ENCODE peak calls at places on chromosome 7, in six cellular contexts. E is fibroblast of the aortic adventitia, L is colonic mucosa, U is choroid plexus epithelial cell, J is tibial artery, D is heart left ventricle. W is an unnamed sample.

GRCh38 chr7:33986951-33987948 is 81.9 kb downstream of the BMPER start:
- DNase-seq in U (peak), L (no peak), E (peak), D (no peak), J (peak), W (no peak)

GRCh38 chr7:116259156-116259555 is 48.8 kb downstream of the TES start:
- DNase-seq in D (no peak), U (peak), E (peak), L (no peak), J (no peak), W (no peak)

GRCh38 chr7:142807855-142808460 is 37.2 kb downstream of the PRSS2 start:
- DNase-seq in L (no peak), J (no peak), U (peak), D (no peak), E (peak), W (no peak)

GRCh38 chr7:100053201-100053600 is 3.6 kb downstream of the ZSCAN21 start:
- DNase-seq in E (peak), L (peak), D (no peak), U (peak), J (no peak), W (no peak)

GRCh38 chr7:70554646-70555045 is 577.3 kb upstream of the GALNT17 start:
- DNase-seq in J (no peak), U (no peak), L (no peak), E (no peak), D (no peak), W (no peak)

GRCh38 chr7:158975526-158976467 is 119.4 kb downstream of the DYNC2I1 start:
- DNase-seq in D (no peak), E (no peak), J (no peak), L (no peak), U (no peak), W (no peak)

GRCh38 chr7:121634356-121634755 is 238.2 kb upstream of the FAM3C start:
- DNase-seq in D (no peak), L (no peak), J (no peak), E (no peak), U (no peak), W (no peak)

GRCh38 chr7:79598351-79598750 is 144.9 kb upstream of the MAGI2 start:
- DNase-seq in U (no peak), L (no peak), D (no peak), J (no peak), E (no peak), W (no peak)

GRCh38 chr7:157874208-157874816 is 537.5 kb downstream of the DNAJB6 start:
- DNase-seq in D (no peak), U (no peak), E (no peak), J (no peak), L (no peak), W (peak)

GRCh38 chr7:154913645-154914579 is 89.0 kb downstream of the PAXIP1 start:
- DNase-seq in J (peak), L (peak), U (peak), D (peak), E (peak), W (peak)

GRCh38 chr7:21106296-21106732 is 319.6 kb upstream of the SP8 start:
- DNase-seq in J (no peak), E (no peak), D (no peak), L (peak), U (no peak), W (no peak)

GRCh38 chr7:337567-337951 is 47.6 kb downstream of the FOXL3 start:
- DNase-seq in L (no peak), E (no peak), U (no peak), J (no peak), D (no peak), W (peak)

GRCh38 chr7:94252971-94253370 is 141.7 kb upstream of the COL1A2 start:
- DNase-seq in D (no peak), E (no peak), U (no peak), J (no peak), L (no peak), W (no peak)

GRCh38 chr7:76267835-76268183 is 34.7 kb upstream of the HSPB1 start:
- DNase-seq in U (no peak), E (no peak), D (no peak), J (no peak), L (no peak), W (no peak)

GRCh38 chr7:97015787-97016391 is 8.7 kb downstream of the DLX5 start:
- DNase-seq in J (no peak), U (no peak), E (no peak), L (no peak), D (no peak), W (no peak)

GRCh38 chr7:4282434-4283223 is 399.5 kb upstream of the FOXK1 start:
- DNase-seq in U (no peak), D (no peak), L (no peak), J (no peak), E (no peak), W (peak)

GRCh38 chr7:41732279-41733062 is 29.6 kb upstream of the INHBA start:
- DNase-seq in J (no peak), U (peak), D (no peak), L (no peak), E (peak), W (no peak)

GRCh38 chr7:155143381-155143780 is 73.3 kb downstream of the HTR5A start:
- DNase-seq in U (no peak), D (no peak), L (no peak), E (no peak), J (no peak), W (no peak)

GRCh38 chr7:57211428-57212100 is 79.3 kb upstream of the ZNF479 start:
- DNase-seq in E (no peak), J (no peak), U (no peak), D (no peak), L (no peak), W (no peak)

GRCh38 chr7:134482858-134483257 is 24.0 kb upstream of the AKR1B1 start:
- DNase-seq in E (no peak), U (no peak), L (no peak), D (no peak), J (no peak), W (no peak)

GRCh38 chr7:28481131-28481926 is 69.0 kb downstream of the CREB5 start:
- DNase-seq in E (peak), D (no peak), J (no peak), L (no peak), U (peak), W (no peak)

GRCh38 chr7:112103246-112103645 is 103.0 kb downstream of the DOCK4 start:
- DNase-seq in E (no peak), U (peak), J (no peak), L (peak), D (no peak), W (no peak)

GRCh38 chr7:15459018-15459621 is 102.7 kb downstream of the AGMO start:
- DNase-seq in L (no peak), J (no peak), U (peak), E (peak), D (peak), W (no peak)

GRCh38 chr7:143381427-143382125 is 431 bp downstream of the ZYX start:
- DNase-seq in U (peak), L (peak), J (peak), E (peak), D (peak), W (peak)

GRCh38 chr7:138243430-138243829 is 167.2 kb downstream of the AKR1D1 start:
- DNase-seq in D (no peak), U (peak), E (no peak), L (no peak), J (no peak), W (no peak)

GRCh38 chr7:11343818-11344413 is 370.2 kb downstream of the PHF14 start:
- DNase-seq in L (no peak), J (no peak), D (no peak), U (peak), E (peak), W (no peak)

GRCh38 chr7:24576171-24577052 is 3.2 kb downstream of the PALS2 start:
- DNase-seq in U (peak), L (peak), E (peak), J (no peak), D (no peak), W (no peak)

GRCh38 chr7:46603780-46604725 is 683.0 kb upstream of the IGFBP3 start:
- DNase-seq in D (peak), E (peak), J (peak), U (peak), L (peak), W (no peak)

GRCh38 chr7:1935176-1936005 is 265.3 kb downstream of the ELFN1 start:
- DNase-seq in U (no peak), D (no peak), L (no peak), J (no peak), E (no peak), W (no peak)

GRCh38 chr7:46811529-46811928 is 770.4 kb downstream of the TNS3 start:
- DNase-seq in D (peak), E (peak), J (peak), U (peak), L (peak), W (no peak)

GRCh38 chr7:45359781-45360180 is 202.2 kb downstream of the RAMP3 start:
- DNase-seq in D (no peak), L (no peak), U (no peak), J (no peak), E (no peak), W (no peak)

GRCh38 chr7:37915438-37915837 is 1.2 kb downstream of the SFRP4 start:
- DNase-seq in J (no peak), D (peak), E (peak), U (no peak), L (no peak), W (no peak)

GRCh38 chr7:6148724-6149360 is 117.7 kb downstream of the ANKRD61 start:
- DNase-seq in J (no peak), L (no peak), D (no peak), E (no peak), U (no peak), W (peak)

GRCh38 chr7:135964254-135964653 is 12.9 kb downstream of the MTPN start:
- DNase-seq in D (no peak), E (peak), J (no peak), L (no peak), U (no peak), W (no peak)

GRCh38 chr7:108239501-108240225 is 109.5 kb upstream of the LAMB4 start:
- DNase-seq in D (no peak), J (no peak), E (no peak), U (no peak), L (no peak), W (no peak)

GRCh38 chr7:116570306-116570705 is 45.5 kb downstream of the CAV1 start:
- DNase-seq in D (no peak), J (no peak), L (no peak), E (no peak), U (no peak), W (no peak)

GRCh38 chr7:22356010-22356854 is 722 bp downstream of the RAPGEF5 start:
- DNase-seq in L (peak), D (no peak), J (no peak), U (no peak), E (no peak), W (no peak)

GRCh38 chr7:4173615-4174014 is 508.5 kb upstream of the FOXK1 start:
- DNase-seq in L (no peak), J (no peak), U (no peak), E (no peak), D (no peak), W (peak)

GRCh38 chr7:92461027-92462003 is 14.0 kb downstream of the GATAD1 start:
- DNase-seq in D (no peak), L (peak), U (peak), J (no peak), E (peak), W (no peak)
- TF ChIP-seq CTCF in D (peak), L (peak), U (peak), J (peak), E (peak), W (peak)

DNA sequence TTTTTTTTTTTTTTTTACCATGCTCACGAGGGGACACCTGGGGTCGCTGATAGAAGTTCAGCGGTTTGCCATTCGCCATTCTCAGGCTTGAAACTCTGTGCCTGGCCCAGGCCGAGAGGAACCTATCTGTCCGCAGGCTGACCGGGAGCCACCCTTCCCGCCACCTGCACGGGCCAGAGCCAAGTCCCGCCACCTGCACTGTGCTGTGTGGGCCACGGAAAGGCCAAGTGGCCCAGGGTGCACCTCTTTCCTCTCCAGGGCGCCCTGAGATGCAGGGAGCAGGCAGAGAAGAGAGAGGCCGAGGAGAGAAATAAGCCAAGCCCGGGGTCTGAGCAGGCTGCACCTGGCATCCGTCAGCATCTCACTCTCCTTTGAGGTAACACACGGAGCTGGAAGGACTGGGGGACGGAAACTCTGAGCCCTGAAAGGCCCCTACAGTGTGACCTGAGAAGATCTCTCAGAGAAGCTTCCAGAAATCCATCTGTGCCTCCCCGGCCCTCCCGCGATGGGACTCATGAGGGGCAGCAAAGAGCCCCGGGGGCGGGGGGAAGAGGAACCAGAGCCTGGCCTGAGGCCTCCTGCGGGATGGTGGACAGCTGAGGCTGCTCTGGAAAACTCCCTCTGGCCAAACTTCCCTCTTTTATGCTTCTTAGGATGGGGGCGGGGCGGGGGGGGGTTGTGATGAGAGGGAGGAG is 46.6 kb downstream of the PRKAG2 start:
- DNase-seq in D (no peak), E (no peak), J (no peak), L (no peak), U (no peak), W (peak)
- TF ChIP-seq CTCF in D (no peak), E (no peak), J (no peak), L (no peak), U (no peak), W (no peak)

GRCh38 chr7:148687555-148687954 is 11.1 kb upstream of the CUL1 start:
- DNase-seq in U (peak), J (no peak), L (no peak), E (peak), D (no peak), W (no peak)

GRCh38 chr7:148684289-148684688 is 14.4 kb upstream of the CUL1 start:
- DNase-seq in U (no peak), D (no peak), E (no peak), J (no peak), L (no peak), W (no peak)

GRCh38 chr7:148676291-148676690 is 22.4 kb upstream of the CUL1 start:
- DNase-seq in J (no peak), L (no peak), E (no peak), U (no peak), D (no peak), W (no peak)

GRCh38 chr7:148686312-148686937 is 12.3 kb upstream of the CUL1 start:
- DNase-seq in U (no peak), D (no peak), J (no peak), L (no peak), E (no peak), W (no peak)

DNA sequence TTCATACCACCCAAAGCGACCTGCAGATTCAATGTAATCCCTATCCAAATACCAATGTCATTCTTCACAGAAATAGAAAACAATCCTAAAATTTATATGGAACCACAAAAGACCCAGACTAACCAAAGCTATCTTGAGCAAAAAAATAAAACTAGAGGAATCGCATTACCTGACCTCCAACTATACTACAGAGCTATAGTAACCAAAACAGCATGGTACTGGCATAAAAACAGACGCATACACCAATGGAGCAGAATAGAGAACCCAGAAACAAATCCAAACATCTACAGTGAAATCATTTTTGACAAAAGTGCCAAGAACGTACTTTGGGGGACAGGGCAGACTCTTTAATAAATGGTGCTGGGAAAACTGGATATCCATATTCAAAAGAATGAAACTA is 16.9 kb upstream of the CUL1 start:
- DNase-seq in E (no peak), L (no peak), U (no peak), D (no peak), J (no peak), W (no peak)
- TF ChIP-seq CTCF in E (no peak), L (no peak), U (no peak), D (no peak), J (no peak), W (no peak)

GRCh38 chr7:43764807-43765491 is 6.5 kb downstream of the BLVRA start:
- DNase-seq in E (peak), D (no peak), J (no peak), U (peak), L (no peak), W (no peak)

GRCh38 chr7:43766564-43766963 is 8.1 kb downstream of the BLVRA start:
- DNase-seq in E (no peak), D (no peak), U (no peak), L (no peak), J (no peak), W (no peak)

GRCh38 chr7:43761919-43762318 is 3.4 kb downstream of the BLVRA start:
- DNase-seq in L (peak), D (no peak), J (no peak), E (no peak), U (no peak), W (no peak)

GRCh38 chr7:43763183-43763582 is 4.7 kb downstream of the BLVRA start:
- DNase-seq in D (no peak), J (no peak), E (no peak), U (no peak), L (peak), W (no peak)

GRCh38 chr7:43764039-43764789 is 5.7 kb downstream of the BLVRA start:
- DNase-seq in D (peak), U (peak), E (no peak), L (peak), J (peak), W (no peak)
- TF ChIP-seq CTCF in D (no peak), U (no peak), E (no peak), L (no peak), J (no peak), W (no peak)

GRCh38 chr7:131040467-131040932 is 287.2 kb upstream of the MKLN1 start:
- DNase-seq in D (peak), E (peak), L (peak), U (peak), J (peak), W (no peak)

GRCh38 chr7:131039355-131039762 is 288.3 kb upstream of the MKLN1 start:
- DNase-seq in L (no peak), D (no peak), E (peak), J (no peak), U (peak), W (no peak)

GRCh38 chr7:131039836-131040235 is 287.8 kb upstream of the MKLN1 start:
- DNase-seq in E (no peak), U (no peak), L (no peak), J (no peak), D (no peak), W (no peak)

GRCh38 chr7:131035088-131035770 is 292.4 kb upstream of the MKLN1 start:
- DNase-seq in L (no peak), J (no peak), D (no peak), U (no peak), E (no peak), W (no peak)

GRCh38 chr7:131038153-131038552 is 289.5 kb upstream of the MKLN1 start:
- DNase-seq in U (no peak), J (no peak), E (no peak), L (no peak), D (no peak), W (no peak)
- TF ChIP-seq CTCF in U (no peak), J (no peak), E (no peak), L (no peak), D (no peak), W (no peak)

DNA sequence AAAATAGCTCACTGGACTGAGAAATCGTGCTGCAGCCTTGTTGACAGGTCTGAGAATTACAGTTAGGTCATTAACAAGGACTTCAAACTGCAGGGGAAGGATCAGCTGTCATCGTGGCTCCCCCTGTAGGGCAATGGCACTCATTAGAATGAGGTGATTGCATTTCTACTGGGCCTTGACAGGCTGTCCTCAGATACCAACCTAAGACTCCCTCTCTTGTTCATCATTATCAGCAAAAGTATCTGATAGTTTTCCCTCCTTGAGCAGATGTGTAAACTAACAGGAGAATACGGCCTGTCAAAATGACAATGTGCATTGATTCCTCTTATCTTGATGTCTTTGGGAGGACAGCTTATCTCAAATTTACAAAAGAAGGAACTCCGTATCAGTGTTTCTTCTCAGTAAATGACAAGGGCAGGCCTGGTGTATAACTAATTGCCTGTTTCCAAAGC is 648.5 kb upstream of the LRRN3 start:
- DNase-seq in L (peak), E (no peak), D (no peak), J (no peak), U (peak), W (no peak)
- TF ChIP-seq CTCF in L (no peak), E (no peak), D (no peak), J (no peak), U (peak), W (peak)

GRCh38 chr7:39949980-39950472 is at the start of gene CDK13:
- DNase-seq in E (peak), D (peak), L (peak), J (peak), U (peak), W (peak)
- TF ChIP-seq CTCF in E (no peak), D (no peak), L (no peak), J (no peak), U (no peak), W (peak)

GRCh38 chr7:128020161-128020560 is 11.1 kb downstream of the LRRC4 start:
- DNase-seq in E (no peak), U (no peak), D (no peak), L (no peak), J (no peak), W (no peak)
- TF ChIP-seq CTCF in E (peak), U (peak), D (no peak), L (no peak), J (no peak), W (peak)

W was measured in chondrocyte.